ENCODE peak calls at places on chromosome X, in seven cellular contexts. One of them, this sample, is unnamed. For H3K9me3, the result is how much of the 10 kb centered on the place peaks cover.

GRCh38 chrX:2325076-2325784 is 175.5 kb downstream of the DHRSX start:
- DNase-seq in transverse colon: peak
- DNase-seq in IMR-90: peak
- DNase-seq in pancreas: peak
- DNase-seq in fibroblast of lung: peak
- DNase-seq in MM.1S: no peak
- DNase-seq in left lung: peak
- DNase-seq in this sample: peak

GRCh38 chrX:10158279-10158939 is 1.6 kb downstream of the CLCN4 start:
- DNase-seq in IMR-90: no peak
- DNase-seq in MM.1S: no peak
- DNase-seq in left lung: no peak
- DNase-seq in fibroblast of lung: no peak
- DNase-seq in transverse colon: no peak
- DNase-seq in pancreas: no peak
- DNase-seq in this sample: no peak

GRCh38 chrX:125681507-125681906 is 361.8 kb downstream of the TEX13C start:
- DNase-seq in pancreas: no peak
- DNase-seq in left lung: no peak
- DNase-seq in IMR-90: no peak
- DNase-seq in transverse colon: no peak
- DNase-seq in fibroblast of lung: no peak
- DNase-seq in MM.1S: no peak
- DNase-seq in this sample: no peak

GRCh38 chrX:119411959-119412358 is 12.8 kb downstream of the SLC25A43 start:
- DNase-seq in pancreas: no peak
- DNase-seq in transverse colon: no peak
- DNase-seq in fibroblast of lung: no peak
- DNase-seq in MM.1S: no peak
- DNase-seq in left lung: no peak
- DNase-seq in IMR-90: no peak
- DNase-seq in this sample: no peak

GRCh38 chrX:103240155-103240554 is 14.8 kb downstream of the TCEAL8 start:
- DNase-seq in MM.1S: no peak
- DNase-seq in IMR-90: no peak
- DNase-seq in left lung: no peak
- DNase-seq in fibroblast of lung: no peak
- DNase-seq in transverse colon: no peak
- DNase-seq in pancreas: no peak
- DNase-seq in this sample: no peak

GRCh38 chrX:76127341-76127740 is 45.5 kb upstream of the PBDC1 start:
- DNase-seq in left lung: no peak
- DNase-seq in transverse colon: no peak
- DNase-seq in fibroblast of lung: no peak
- DNase-seq in pancreas: no peak
- DNase-seq in MM.1S: peak
- DNase-seq in IMR-90: no peak
- DNase-seq in this sample: no peak

GRCh38 chrX:151789179-151789800 is 54.7 kb downstream of the CNGA2 start:
- DNase-seq in IMR-90: peak
- DNase-seq in fibroblast of lung: peak
- DNase-seq in transverse colon: peak
- DNase-seq in left lung: no peak
- DNase-seq in pancreas: no peak
- DNase-seq in MM.1S: no peak
- DNase-seq in this sample: peak

GRCh38 chrX:81120270-81120935 is 81.3 kb downstream of the HMGN5 start:
- DNase-seq in IMR-90: no peak
- DNase-seq in pancreas: no peak
- DNase-seq in left lung: no peak
- DNase-seq in fibroblast of lung: no peak
- DNase-seq in transverse colon: no peak
- DNase-seq in MM.1S: peak
- DNase-seq in this sample: no peak

GRCh38 chrX:53244610-53245009 is 19.6 kb upstream of the KDM5C start:
- DNase-seq in IMR-90: no peak
- DNase-seq in left lung: no peak
- DNase-seq in transverse colon: no peak
- DNase-seq in pancreas: no peak
- DNase-seq in MM.1S: no peak
- DNase-seq in fibroblast of lung: no peak
- DNase-seq in this sample: no peak

GRCh38 chrX:12162420-12162819 is 24.1 kb downstream of the FRMPD4 start:
- DNase-seq in left lung: no peak
- DNase-seq in fibroblast of lung: peak
- DNase-seq in transverse colon: no peak
- DNase-seq in IMR-90: peak
- DNase-seq in MM.1S: no peak
- DNase-seq in pancreas: no peak
- DNase-seq in this sample: no peak

GRCh38 chrX:80430826-80431501 is 10.7 kb downstream of the TENT5D start:
- DNase-seq in MM.1S: peak
- DNase-seq in fibroblast of lung: no peak
- DNase-seq in IMR-90: no peak
- DNase-seq in transverse colon: no peak
- DNase-seq in left lung: no peak
- DNase-seq in pancreas: no peak
- DNase-seq in this sample: no peak

GRCh38 chrX:101482296-101482695 is 3.0 kb upstream of the ARMCX4 start:
- DNase-seq in MM.1S: no peak
- DNase-seq in left lung: no peak
- DNase-seq in IMR-90: peak
- DNase-seq in fibroblast of lung: peak
- DNase-seq in transverse colon: no peak
- DNase-seq in pancreas: no peak
- DNase-seq in this sample: no peak

GRCh38 chrX:103220511-103221406 is 5.9 kb downstream of the BEX4 start:
- DNase-seq in left lung: peak
- DNase-seq in MM.1S: no peak
- DNase-seq in pancreas: no peak
- DNase-seq in IMR-90: no peak
- DNase-seq in fibroblast of lung: no peak
- DNase-seq in transverse colon: no peak
- DNase-seq in this sample: peak

GRCh38 chrX:155959018-155959587 is 38.4 kb upstream of the IL9R start:
- DNase-seq in pancreas: no peak
- DNase-seq in left lung: no peak
- DNase-seq in fibroblast of lung: no peak
- DNase-seq in MM.1S: no peak
- DNase-seq in IMR-90: no peak
- DNase-seq in transverse colon: no peak
- DNase-seq in this sample: no peak

GRCh38 chrX:20361890-20362262 is 95.2 kb upstream of the RPS6KA3 start:
- DNase-seq in IMR-90: peak
- DNase-seq in left lung: no peak
- DNase-seq in transverse colon: no peak
- DNase-seq in pancreas: no peak
- DNase-seq in MM.1S: no peak
- DNase-seq in fibroblast of lung: peak
- DNase-seq in this sample: no peak

GRCh38 chrX:120560842-120561633 is at the start of gene CUL4B:
- DNase-seq in IMR-90: peak
- DNase-seq in pancreas: peak
- DNase-seq in left lung: peak
- DNase-seq in MM.1S: peak
- DNase-seq in fibroblast of lung: peak
- DNase-seq in transverse colon: peak
- DNase-seq in this sample: peak

GRCh38 chrX:3384330-3384729 is 37.9 kb upstream of the MXRA5 start:
- DNase-seq in transverse colon: no peak
- DNase-seq in left lung: no peak
- DNase-seq in MM.1S: no peak
- DNase-seq in fibroblast of lung: no peak
- DNase-seq in IMR-90: no peak
- DNase-seq in pancreas: no peak
- DNase-seq in this sample: no peak

GRCh38 chrX:150362599-150363481 is at the start of gene MAMLD1:
- DNase-seq in fibroblast of lung: peak
- DNase-seq in transverse colon: peak
- DNase-seq in IMR-90: peak
- DNase-seq in left lung: peak
- DNase-seq in MM.1S: peak
- DNase-seq in pancreas: peak
- DNase-seq in this sample: peak

GRCh38 chrX:154352012-154352401 is 22.4 kb downstream of the FLNA start:
- DNase-seq in pancreas: peak
- DNase-seq in fibroblast of lung: no peak
- DNase-seq in MM.1S: no peak
- DNase-seq in IMR-90: no peak
- DNase-seq in transverse colon: peak
- DNase-seq in left lung: no peak
- DNase-seq in this sample: no peak

DNA sequence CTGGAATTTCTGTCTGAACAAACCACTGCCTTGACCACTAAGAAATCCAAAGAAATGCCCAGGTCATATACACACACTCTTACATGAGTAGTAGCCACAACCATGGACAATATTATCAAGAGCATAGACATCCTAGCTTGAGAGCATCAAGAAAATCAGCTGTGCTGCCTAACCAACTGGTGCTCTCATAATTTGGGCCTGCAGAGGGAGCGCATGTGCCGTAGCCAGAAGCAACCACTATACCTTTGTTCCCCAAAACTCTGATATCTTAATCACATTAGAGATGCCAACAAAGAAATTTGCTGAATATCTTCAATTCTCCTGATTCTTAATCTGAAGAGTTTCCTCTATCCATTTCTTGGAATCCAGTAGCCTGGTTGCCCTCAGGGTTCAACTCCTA is 163.6 kb downstream of the ZNF674 start:
- DNase-seq in fibroblast of lung: no peak
- DNase-seq in pancreas: no peak
- DNase-seq in transverse colon: peak
- DNase-seq in IMR-90: peak
- DNase-seq in MM.1S: peak
- DNase-seq in left lung: no peak
- DNase-seq in this sample: no peak
- TF ChIP-seq CTCF in fibroblast of lung: peak
- TF ChIP-seq CTCF in pancreas: no peak
- TF ChIP-seq CTCF in transverse colon: peak
- TF ChIP-seq CTCF in IMR-90: peak
- TF ChIP-seq CTCF in MM.1S: peak
- TF ChIP-seq CTCF in left lung: peak
- TF ChIP-seq CTCF in this sample: peak

DNA sequence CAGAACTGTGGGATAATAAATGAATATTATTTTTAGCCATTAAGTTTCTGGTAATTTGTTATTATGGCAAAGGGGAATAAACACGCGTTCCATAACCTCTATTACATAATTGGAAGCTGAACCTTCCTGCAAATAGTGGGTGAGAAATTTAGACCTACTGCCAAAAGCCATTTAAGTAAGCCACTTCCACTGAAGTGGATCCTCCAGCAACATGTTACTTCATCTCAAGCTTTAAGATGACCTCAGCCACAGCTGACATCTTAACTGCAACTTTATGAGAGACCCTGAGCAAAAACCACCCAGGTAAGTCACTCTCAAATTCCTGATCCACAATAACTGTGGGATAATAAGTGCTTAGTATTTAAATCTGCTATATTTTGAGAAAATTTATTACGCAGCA is 1048.6 kb downstream of the FAM133A start:
- DNase-seq in left lung: no peak
- DNase-seq in pancreas: no peak
- DNase-seq in transverse colon: no peak
- DNase-seq in MM.1S: no peak
- DNase-seq in IMR-90: no peak
- DNase-seq in fibroblast of lung: no peak
- DNase-seq in this sample: no peak
- H3K9me3 ChIP-seq in left lung: under half
- H3K9me3 ChIP-seq in pancreas: under half
- H3K9me3 ChIP-seq in transverse colon: under half
- H3K9me3 ChIP-seq in MM.1S: under half
- H3K9me3 ChIP-seq in IMR-90: under half
- H3K9me3 ChIP-seq in fibroblast of lung: under half
- H3K9me3 ChIP-seq in this sample: under half

DNA sequence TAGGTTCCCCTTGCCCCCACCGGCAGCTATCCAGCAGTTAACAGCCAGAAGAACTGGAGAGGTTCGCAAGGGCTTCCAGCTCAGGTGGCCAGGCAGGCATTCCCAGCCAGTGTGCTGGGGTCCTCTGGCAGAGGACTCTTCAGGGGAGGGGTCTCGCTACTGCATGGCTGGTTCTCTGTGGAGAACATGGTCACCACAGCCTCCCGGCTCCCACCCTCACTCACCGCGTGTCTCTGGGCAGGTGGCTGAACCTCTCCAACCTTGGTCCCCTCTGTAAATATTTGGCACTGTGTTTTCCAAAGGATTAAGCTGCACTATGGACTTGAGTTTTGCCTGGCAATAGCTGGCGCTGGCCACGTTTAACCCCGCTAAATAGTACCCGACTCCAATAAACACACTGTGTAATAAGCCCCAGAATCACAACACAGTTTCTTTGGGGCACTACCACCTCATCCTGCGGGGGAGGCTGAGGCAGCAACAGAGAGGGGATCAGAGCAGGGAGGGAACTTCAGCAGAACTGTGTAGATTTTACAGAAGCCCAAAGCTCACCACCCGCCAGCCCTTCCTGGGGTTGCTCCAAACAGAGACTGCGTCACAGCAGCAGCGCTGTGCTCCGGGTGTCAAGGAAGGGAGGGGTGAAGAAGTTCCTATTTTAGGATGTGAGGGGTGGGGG is 15.2 kb downstream of the BCOR start:
- DNase-seq in pancreas: no peak
- DNase-seq in IMR-90: no peak
- DNase-seq in MM.1S: no peak
- DNase-seq in transverse colon: no peak
- DNase-seq in left lung: no peak
- DNase-seq in fibroblast of lung: no peak
- DNase-seq in this sample: peak
- H3K4me3 ChIP-seq in pancreas: no peak
- H3K4me3 ChIP-seq in IMR-90: no peak
- H3K4me3 ChIP-seq in MM.1S: no peak
- H3K4me3 ChIP-seq in transverse colon: no peak
- H3K4me3 ChIP-seq in left lung: peak
- H3K4me3 ChIP-seq in fibroblast of lung: no peak
- H3K4me3 ChIP-seq in this sample: no peak

DNA sequence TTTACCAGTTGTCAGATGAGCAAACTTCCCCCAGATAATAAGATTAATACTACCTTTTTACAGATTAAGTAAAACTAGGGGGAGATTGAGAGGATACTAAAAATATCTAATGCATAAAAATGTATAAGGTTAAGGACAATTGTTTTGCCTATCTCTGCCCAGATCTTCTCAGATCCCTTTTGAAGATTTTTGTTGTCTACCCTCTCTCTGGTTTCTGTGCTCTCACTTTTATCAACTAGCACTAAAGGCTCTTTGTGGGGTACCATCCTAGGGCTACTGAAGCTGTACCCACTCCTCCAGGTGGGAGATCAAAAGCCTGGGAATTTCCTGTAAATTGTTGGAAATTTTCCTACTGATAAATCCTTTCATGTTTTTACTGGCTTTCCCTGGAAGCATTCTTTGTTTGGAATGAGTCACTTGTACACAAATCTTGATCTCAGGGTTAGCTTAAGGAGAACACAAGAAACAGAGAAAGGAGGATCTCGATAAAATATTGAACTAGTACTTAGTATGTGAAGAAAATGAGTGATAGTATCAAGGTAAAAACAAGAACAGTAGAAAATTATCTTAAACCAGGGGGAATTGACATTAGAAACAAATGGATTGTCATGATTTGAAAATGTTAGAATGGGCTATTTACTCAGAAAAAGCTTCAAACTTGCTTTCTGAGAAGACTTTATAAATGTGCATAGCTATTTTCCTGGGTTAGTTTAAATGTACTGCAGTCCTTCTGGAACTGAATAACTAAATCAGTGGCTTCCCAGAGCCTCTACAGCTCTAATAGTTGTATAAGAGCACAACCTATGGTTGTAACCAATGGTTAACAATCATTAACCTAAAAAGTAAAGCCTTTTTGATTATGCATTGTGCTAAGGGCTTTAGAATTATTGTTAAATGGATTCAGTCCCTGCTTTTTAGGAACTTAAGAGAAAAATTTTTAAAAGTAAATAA is 679.9 kb upstream of the MAGEB2 start:
- DNase-seq in transverse colon: no peak
- DNase-seq in MM.1S: no peak
- DNase-seq in fibroblast of lung: peak
- DNase-seq in IMR-90: peak
- DNase-seq in pancreas: no peak
- DNase-seq in left lung: no peak
- DNase-seq in this sample: no peak
- TF ChIP-seq CTCF in transverse colon: no peak
- TF ChIP-seq CTCF in MM.1S: no peak
- TF ChIP-seq CTCF in fibroblast of lung: no peak
- TF ChIP-seq CTCF in IMR-90: no peak
- TF ChIP-seq CTCF in pancreas: no peak
- TF ChIP-seq CTCF in left lung: no peak
- TF ChIP-seq CTCF in this sample: no peak

This sample was measured in heart right ventricle.